ENCODE peak calls at places on chromosome 5, in four cellular contexts. A is NT2/D1, B is SK-N-SH, H is K562. C is an unnamed sample.

GRCh38 chr5:32071351-32071944 is 102.7 kb downstream of the GOLPH3 start:
- DNase-seq in A (no peak), H (no peak), B (no peak), C (no peak)

GRCh38 chr5:58974601-58975000 is 391.7 kb downstream of the RAB3C start:
- DNase-seq in H (no peak), A (no peak), B (no peak), C (no peak)

GRCh38 chr5:67246108-67246507 is 49.5 kb upstream of the CD180 start:
- DNase-seq in H (peak; percentile 29), A (peak; percentile 57), B (peak; percentile 34), C (no peak)

GRCh38 chr5:106940986-106941385 is 729.8 kb downstream of the EFNA5 start:
- DNase-seq in H (no peak), A (no peak), B (no peak), C (no peak)

GRCh38 chr5:29161399-29161798 is 2032.1 kb upstream of the CDH6 start:
- DNase-seq in A (no peak), B (no peak), H (no peak), C (no peak)

GRCh38 chr5:98770158-98770910 is 3.1 kb upstream of the RGMB start:
- DNase-seq in H (no peak), B (peak; percentile 48), A (no peak), C (no peak)

GRCh38 chr5:160398806-160399205 is 1.0 kb downstream of the FAM200C start:
- DNase-seq in H (no peak), A (no peak), B (no peak), C (no peak)

GRCh38 chr5:1522601-1523479 is 920 bp downstream of the LPCAT1 start:
- DNase-seq in H (peak; percentile 43), A (no peak), B (peak; percentile 74), C (no peak)

GRCh38 chr5:172173771-172174170 is 14.3 kb downstream of the STK10 start:
- DNase-seq in A (no peak), B (no peak), H (no peak), C (no peak)

GRCh38 chr5:168438349-168438748 is 47.9 kb upstream of the RARS1 start:
- DNase-seq in H (no peak), B (no peak), A (no peak), C (no peak)

GRCh38 chr5:35771321-35771720 is 85.4 kb upstream of the IL7R start:
- DNase-seq in A (no peak), H (no peak), B (no peak), C (no peak)

GRCh38 chr5:150153957-150154617 is 1.6 kb downstream of the PDGFRB start:
- DNase-seq in H (no peak), A (no peak), B (no peak), C (no peak)

GRCh38 chr5:6714221-6715041 is 1.2 kb downstream of the TENT4A start:
- DNase-seq in H (peak; percentile 67), B (peak; percentile 78), A (no peak), C (no peak)

GRCh38 chr5:78587081-78587774 is 61.3 kb downstream of the LHFPL2 start:
- DNase-seq in B (no peak), A (no peak), H (no peak), C (no peak)

GRCh38 chr5:179607449-179607931 is 16.0 kb downstream of the HNRNPH1 start:
- DNase-seq in A (no peak), H (peak; percentile 8), B (no peak), C (no peak)

GRCh38 chr5:135511858-135512257 is 23.9 kb downstream of the NEUROG1 start:
- DNase-seq in H (no peak), B (no peak), A (no peak), C (no peak)
- TF ChIP-seq YY1 in H (no peak), B (no peak), A (no peak), C (no peak)

GRCh38 chr5:123117989-123118388 is 28.9 kb downstream of the PRDM6 start:
- DNase-seq in H (no peak), B (no peak), A (no peak), C (no peak)

GRCh38 chr5:123116063-123116462 is 27.0 kb downstream of the PRDM6 start:
- DNase-seq in A (no peak), H (no peak), B (no peak), C (no peak)

GRCh38 chr5:123115020-123115419 is 26.0 kb downstream of the PRDM6 start:
- DNase-seq in A (no peak), B (no peak), H (no peak), C (no peak)

GRCh38 chr5:123119334-123119986 is 30.4 kb downstream of the PRDM6 start:
- DNase-seq in A (peak; percentile 68), B (no peak), H (peak; percentile 25), C (peak; percentile 68)

DNA sequence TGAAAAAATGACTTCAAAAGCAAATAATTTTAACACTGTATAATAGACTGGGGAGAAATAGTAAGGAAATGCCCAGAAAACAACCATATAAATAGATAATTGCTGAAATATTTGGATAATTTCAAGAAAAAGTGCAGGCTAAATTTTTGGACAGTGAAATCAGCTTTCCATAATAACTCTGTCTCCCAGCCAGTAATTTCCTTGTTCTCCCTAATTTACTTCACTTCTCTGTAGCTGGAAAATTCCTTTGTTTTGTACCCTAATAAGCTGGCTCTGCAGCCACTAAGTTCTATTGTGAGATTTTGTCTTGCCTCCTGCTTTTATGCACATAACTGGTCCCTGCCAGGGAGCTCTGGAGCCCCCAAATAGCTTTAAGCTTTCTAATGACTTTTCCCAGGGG is 27.7 kb downstream of the PRDM6 start:
- DNase-seq in A (no peak), H (no peak), B (no peak), C (no peak)
- TF ChIP-seq YY1 in A (no peak), H (no peak), B (no peak), C (no peak)

GRCh38 chr5:110082194-110082593 is 392.5 kb downstream of the MAN2A1 start:
- DNase-seq in A (no peak), B (no peak), H (no peak), C (no peak)

GRCh38 chr5:110088676-110089436 is 399.1 kb downstream of the MAN2A1 start:
- DNase-seq in A (no peak), B (no peak), H (no peak), C (no peak)

GRCh38 chr5:110087829-110088228 is 398.1 kb downstream of the MAN2A1 start:
- DNase-seq in H (no peak), A (no peak), B (no peak), C (no peak)

GRCh38 chr5:110085826-110086225 is 396.1 kb downstream of the MAN2A1 start:
- DNase-seq in H (no peak), A (no peak), B (no peak), C (no peak)

DNA sequence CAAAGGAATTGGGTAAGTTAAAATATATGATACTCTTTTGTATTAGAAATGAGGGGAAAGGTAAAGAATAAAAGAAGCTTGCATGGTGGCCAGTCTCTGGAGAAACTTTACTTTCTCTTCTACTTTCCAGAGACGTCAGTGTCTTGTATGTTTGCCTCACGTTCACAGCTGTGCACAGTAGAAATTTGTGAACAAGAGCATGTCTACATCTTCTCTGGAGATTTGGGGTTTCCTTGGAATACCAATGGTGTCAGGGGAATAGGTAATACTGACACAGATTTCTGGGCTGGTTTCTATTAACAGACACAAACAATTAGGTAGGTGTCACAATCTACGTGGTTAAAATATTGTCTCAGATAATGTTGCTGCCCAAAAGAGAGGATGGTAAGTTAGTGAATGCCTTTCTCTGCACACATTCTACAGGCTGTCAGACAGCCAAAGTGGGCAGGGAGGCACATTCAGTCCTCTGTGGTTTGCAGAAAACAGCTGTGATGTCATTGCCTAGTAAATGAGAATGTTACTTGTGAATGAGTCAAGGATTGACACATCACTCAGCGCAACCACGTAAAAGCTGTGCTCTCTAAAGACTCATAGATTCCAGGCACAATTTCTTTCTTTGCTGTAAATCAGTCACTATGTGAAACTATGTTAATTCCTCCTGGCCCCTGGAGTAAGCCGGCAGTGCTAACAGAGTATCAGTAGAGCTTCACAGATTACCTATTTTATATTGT is 397.1 kb downstream of the MAN2A1 start:
- DNase-seq in H (no peak), B (no peak), A (no peak), C (no peak)
- TF ChIP-seq YY1 in H (no peak), B (no peak), A (no peak), C (no peak)

GRCh38 chr5:125065114-125065513 is 318.7 kb upstream of the ZNF608 start:
- DNase-seq in A (no peak), H (no peak), B (no peak), C (no peak)
- TF ChIP-seq YY1 in A (no peak), H (no peak), B (no peak), C (no peak)

DNA sequence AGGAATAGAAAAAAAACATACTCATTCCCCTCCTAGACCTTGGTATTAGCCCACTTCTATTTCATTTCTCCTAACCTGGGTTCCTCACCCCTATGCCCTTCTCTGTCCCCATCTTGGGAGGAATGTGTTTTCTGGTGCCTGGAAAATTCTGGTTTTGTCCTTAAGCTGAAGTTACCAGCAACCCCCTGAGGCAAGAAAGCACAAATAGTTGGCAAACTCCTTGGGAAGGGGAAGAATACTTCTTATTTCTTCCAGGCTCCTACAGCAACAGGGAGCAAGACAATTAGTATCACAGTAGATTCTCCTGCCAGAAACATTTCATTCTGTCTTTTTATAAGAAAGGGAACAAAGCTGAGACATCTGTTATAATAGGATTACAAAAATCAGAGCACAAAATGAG is 142.5 kb downstream of the SNCAIP start:
- DNase-seq in B (no peak), A (no peak), H (no peak), C (no peak)
- TF ChIP-seq YY1 in B (no peak), A (no peak), H (no peak), C (no peak)

C was measured in H1.